ENCODE peak calls at places on chromosome 18, in five cellular contexts. B is CMK; W is NAMALWA; A is stimulated activated naive B cell treated with anti-CD40 and anti-IgM and Interleukin-4, amounts not matched to agents 10 μg/mL and 1 μg/mL and 100 μg/mL, for 72 hours; E is NCI-H1694 treated with DMSO at 0.1 percent for 48 hours. Q is an unnamed sample.

GRCh38 chr18:39198376-39198775 is 1632.8 kb upstream of the CELF4 start:
- DNase-seq in E (no peak), A (no peak), W (no peak), B (no peak), Q (no peak)

GRCh38 chr18:59070181-59070912 is 69.3 kb upstream of the SEC11C start:
- DNase-seq in W (peak; percentile 97), B (no peak), A (peak; percentile 82), E (peak; percentile 49), Q (peak; percentile 73)

GRCh38 chr18:76259012-76259568 is 236.0 kb downstream of the ZNF516 start:
- DNase-seq in A (no peak), W (no peak), E (no peak), B (no peak), Q (no peak)

GRCh38 chr18:2310824-2311349 is 260.4 kb downstream of the METTL4 start:
- DNase-seq in E (no peak), A (no peak), B (no peak), W (peak; percentile 13), Q (no peak)

GRCh38 chr18:12005542-12006487 is 24.5 kb downstream of the IMPA2 start:
- DNase-seq in W (no peak), A (no peak), B (no peak), E (no peak), Q (no peak)

GRCh38 chr18:3661989-3662388 is 212.0 kb downstream of the TGIF1 start:
- DNase-seq in B (no peak), W (no peak), E (no peak), A (no peak), Q (no peak)

GRCh38 chr18:10841203-10841602 is 308.2 kb downstream of the PIEZO2 start:
- DNase-seq in B (no peak), W (no peak), E (no peak), A (no peak), Q (peak; percentile 2)

GRCh38 chr18:6106116-6106645 is 210.9 kb upstream of the TMEM200C start:
- DNase-seq in W (no peak), E (no peak), A (no peak), B (no peak), Q (no peak)

GRCh38 chr18:76410660-76411417 is 84.2 kb downstream of the ZNF516 start:
- DNase-seq in B (no peak), A (no peak), E (no peak), W (no peak), Q (peak; percentile 89)

GRCh38 chr18:2978208-2978607 is 34.7 kb downstream of the LPIN2 start:
- DNase-seq in E (no peak), B (no peak), W (no peak), A (no peak), Q (no peak)

GRCh38 chr18:69648486-69648885 is 247.8 kb downstream of the DOK6 start:
- DNase-seq in A (no peak), B (no peak), W (no peak), E (no peak), Q (no peak)

GRCh38 chr18:44128365-44128764 is 552.3 kb upstream of the SETBP1 start:
- DNase-seq in B (no peak), E (no peak), W (no peak), A (no peak), Q (no peak)

GRCh38 chr18:12038082-12038660 is 55.5 kb upstream of the ANKRD62 start:
- DNase-seq in B (no peak), W (no peak), A (no peak), E (no peak), Q (no peak)

GRCh38 chr18:13300029-13300428 is 81.5 kb downstream of the LDLRAD4 start:
- DNase-seq in A (no peak), B (no peak), E (peak; percentile 41), W (no peak), Q (no peak)

GRCh38 chr18:73741946-73742345 is 405.7 kb downstream of the FBXO15 start:
- DNase-seq in W (no peak), E (no peak), B (no peak), A (no peak), Q (no peak)

GRCh38 chr18:1261054-1261453 is 356.4 kb downstream of the ADCYAP1 start:
- DNase-seq in W (no peak), E (no peak), B (no peak), A (no peak), Q (no peak)

GRCh38 chr18:37578886-37579513 is 13.4 kb upstream of the CELF4 start:
- DNase-seq in B (no peak), W (peak; percentile 58), E (peak; percentile 14), A (no peak), Q (peak; percentile 23)

GRCh38 chr18:21093133-21093532 is 18.5 kb downstream of the ROCK1 start:
- DNase-seq in A (no peak), E (no peak), B (no peak), W (no peak), Q (no peak)

GRCh38 chr18:24964213-24964612 is 387.8 kb downstream of the ZNF521 start:
- DNase-seq in W (peak; percentile 86), A (peak; percentile 65), B (peak; percentile 45), E (no peak), Q (peak; percentile 37)

GRCh38 chr18:62452280-62452824 is 70.5 kb upstream of the ZCCHC2 start:
- DNase-seq in W (no peak), E (no peak), A (no peak), B (no peak), Q (peak; percentile 87)

GRCh38 chr18:9808530-9809241 is 77.1 kb upstream of the TXNDC2 start:
- DNase-seq in B (no peak), E (no peak), A (no peak), W (no peak), Q (no peak)

GRCh38 chr18:77316641-77317040 is 67.0 kb downstream of the GALR1 start:
- DNase-seq in E (no peak), B (no peak), A (no peak), W (no peak), Q (no peak)

GRCh38 chr18:77131100-77131651 is 1.4 kb downstream of the MBP start:
- DNase-seq in E (no peak), B (no peak), A (peak; percentile 35), W (peak; percentile 54), Q (peak; percentile 86)

GRCh38 chr18:48899558-48900174 is 51.1 kb downstream of the SMAD7 start:
- DNase-seq in E (no peak), W (no peak), B (no peak), A (no peak), Q (no peak)

GRCh38 chr18:2846241-2846637 is 567 bp upstream of the EMILIN2 start:
- DNase-seq in W (no peak), E (no peak), A (no peak), B (no peak), Q (peak; percentile 73)

GRCh38 chr18:66346833-66347595 is 256.9 kb downstream of the CDH19 start:
- DNase-seq in B (no peak), A (no peak), W (no peak), E (peak; percentile 15), Q (no peak)

GRCh38 chr18:79585395-79586370 is 93.9 kb upstream of the CTDP1 start:
- DNase-seq in A (no peak), B (no peak), E (no peak), W (no peak), Q (peak; percentile 35)

GRCh38 chr18:55982992-55983391 is 395.0 kb upstream of the TCF4 start:
- DNase-seq in W (no peak), B (no peak), A (no peak), E (no peak), Q (no peak)

GRCh38 chr18:42047721-42048120 is 92.7 kb downstream of the PIK3C3 start:
- DNase-seq in A (no peak), B (no peak), E (no peak), W (no peak), Q (peak; percentile 5)

GRCh38 chr18:32742620-32743019 is 30.2 kb downstream of the KLHL14 start:
- DNase-seq in B (no peak), W (no peak), A (no peak), E (no peak), Q (no peak)

GRCh38 chr18:49849331-49850217 is 36.2 kb upstream of the ACAA2 start:
- DNase-seq in B (no peak), A (no peak), E (no peak), W (no peak), Q (peak; percentile 25)

GRCh38 chr18:70249118-70249517 is 39.7 kb upstream of the SOCS6 start:
- DNase-seq in W (no peak), B (no peak), A (no peak), E (no peak), Q (no peak)

GRCh38 chr18:23178661-23179081 is 43.4 kb downstream of the CABLES1 start:
- DNase-seq in E (no peak), W (no peak), B (no peak), A (no peak), Q (no peak)

GRCh38 chr18:38751897-38752296 is 1186.3 kb upstream of the CELF4 start:
- DNase-seq in B (no peak), E (no peak), A (no peak), W (no peak), Q (no peak)

GRCh38 chr18:13267517-13267916 is 49.0 kb downstream of the LDLRAD4 start:
- DNase-seq in E (no peak), W (no peak), B (no peak), A (no peak), Q (no peak)

GRCh38 chr18:23228102-23229051 is 93.1 kb downstream of the CABLES1 start:
- DNase-seq in B (no peak), E (no peak), A (peak; percentile 60), W (peak; percentile 92), Q (peak; percentile 54)

GRCh38 chr18:79736230-79736629 is 56.6 kb downstream of the CTDP1 start:
- DNase-seq in B (no peak), W (no peak), E (no peak), A (no peak), Q (no peak)

GRCh38 chr18:4020026-4020425 is 435.1 kb downstream of the DLGAP1 start:
- DNase-seq in A (no peak), E (no peak), W (no peak), B (no peak), Q (no peak)

GRCh38 chr18:44740000-44740399 is 59.3 kb downstream of the SETBP1 start:
- DNase-seq in B (no peak), W (no peak), A (no peak), E (no peak), Q (no peak)

GRCh38 chr18:64134044-64134757 is 14.7 kb downstream of the LINC00305 start:
- DNase-seq in E (no peak), B (no peak), W (no peak), A (no peak), Q (no peak)

Q was measured in NB4.